ENCODE peak calls at places on chromosomes 3 and 15, in nine cellular contexts. One of them, this sample, is unnamed.

GRCh38 chr3:55750525-55750924 is 263.4 kb upstream of the WNT5A start:
- DNase-seq in endodermal cell: no peak
- DNase-seq in neural crest cell: no peak
- DNase-seq in brain microvascular endothelial cell: peak
- DNase-seq in CD14-positive monocyte: no peak
- DNase-seq in tibial artery: no peak
- DNase-seq in progenitor cell of endocrine pancreas: no peak
- DNase-seq in CD4-positive, alpha-beta T cell: no peak
- DNase-seq in BE2C: no peak
- DNase-seq in this sample: no peak

GRCh38 chr3:58563386-58564035 is 13.7 kb downstream of the FAM107A start:
- DNase-seq in endodermal cell: peak
- DNase-seq in neural crest cell: no peak
- DNase-seq in brain microvascular endothelial cell: no peak
- DNase-seq in CD14-positive monocyte: no peak
- DNase-seq in tibial artery: peak
- DNase-seq in progenitor cell of endocrine pancreas: no peak
- DNase-seq in CD4-positive, alpha-beta T cell: no peak
- DNase-seq in BE2C: no peak
- DNase-seq in this sample: no peak

GRCh38 chr3:177676148-177676547 is 478.9 kb upstream of the TBL1XR1 start:
- DNase-seq in endodermal cell: no peak
- DNase-seq in neural crest cell: no peak
- DNase-seq in brain microvascular endothelial cell: no peak
- DNase-seq in CD14-positive monocyte: no peak
- DNase-seq in tibial artery: no peak
- DNase-seq in progenitor cell of endocrine pancreas: no peak
- DNase-seq in CD4-positive, alpha-beta T cell: no peak
- DNase-seq in BE2C: no peak
- DNase-seq in this sample: no peak

GRCh38 chr3:71450162-71450561 is 133.4 kb downstream of the FOXP1 start:
- DNase-seq in endodermal cell: no peak
- DNase-seq in neural crest cell: no peak
- DNase-seq in brain microvascular endothelial cell: no peak
- DNase-seq in CD14-positive monocyte: no peak
- DNase-seq in tibial artery: no peak
- DNase-seq in progenitor cell of endocrine pancreas: no peak
- DNase-seq in CD4-positive, alpha-beta T cell: no peak
- DNase-seq in BE2C: no peak
- DNase-seq in this sample: no peak

GRCh38 chr3:129560931-129561594 is 18.1 kb downstream of the H1-8 start:
- DNase-seq in endodermal cell: no peak
- DNase-seq in neural crest cell: no peak
- DNase-seq in brain microvascular endothelial cell: peak
- DNase-seq in CD14-positive monocyte: no peak
- DNase-seq in tibial artery: peak
- DNase-seq in progenitor cell of endocrine pancreas: no peak
- DNase-seq in CD4-positive, alpha-beta T cell: no peak
- DNase-seq in BE2C: peak
- DNase-seq in this sample: peak

GRCh38 chr3:35680866-35681650 is 41.7 kb downstream of the ARPP21 start:
- DNase-seq in endodermal cell: no peak
- DNase-seq in neural crest cell: no peak
- DNase-seq in brain microvascular endothelial cell: no peak
- DNase-seq in CD14-positive monocyte: no peak
- DNase-seq in tibial artery: no peak
- DNase-seq in progenitor cell of endocrine pancreas: no peak
- DNase-seq in CD4-positive, alpha-beta T cell: no peak
- DNase-seq in BE2C: no peak
- DNase-seq in this sample: no peak

GRCh38 chr3:36894924-36895323 is 49.9 kb downstream of the TRANK1 start:
- DNase-seq in endodermal cell: no peak
- DNase-seq in neural crest cell: no peak
- DNase-seq in brain microvascular endothelial cell: no peak
- DNase-seq in CD14-positive monocyte: no peak
- DNase-seq in tibial artery: no peak
- DNase-seq in progenitor cell of endocrine pancreas: no peak
- DNase-seq in CD4-positive, alpha-beta T cell: no peak
- DNase-seq in BE2C: no peak
- DNase-seq in this sample: no peak

GRCh38 chr3:132135628-132136333 is 101.0 kb upstream of the CPNE4 start:
- DNase-seq in endodermal cell: peak
- DNase-seq in neural crest cell: no peak
- DNase-seq in brain microvascular endothelial cell: peak
- DNase-seq in CD14-positive monocyte: no peak
- DNase-seq in tibial artery: no peak
- DNase-seq in progenitor cell of endocrine pancreas: no peak
- DNase-seq in CD4-positive, alpha-beta T cell: no peak
- DNase-seq in BE2C: no peak
- DNase-seq in this sample: no peak

GRCh38 chr3:128215290-128215689 is 62.0 kb downstream of the EEFSEC start:
- DNase-seq in endodermal cell: no peak
- DNase-seq in neural crest cell: no peak
- DNase-seq in brain microvascular endothelial cell: no peak
- DNase-seq in CD14-positive monocyte: no peak
- DNase-seq in tibial artery: no peak
- DNase-seq in progenitor cell of endocrine pancreas: no peak
- DNase-seq in CD4-positive, alpha-beta T cell: no peak
- DNase-seq in BE2C: no peak
- DNase-seq in this sample: no peak

GRCh38 chr3:109806929-109807328 is 469.6 kb upstream of the DPPA4 start:
- DNase-seq in endodermal cell: no peak
- DNase-seq in neural crest cell: no peak
- DNase-seq in brain microvascular endothelial cell: peak
- DNase-seq in CD14-positive monocyte: no peak
- DNase-seq in tibial artery: no peak
- DNase-seq in progenitor cell of endocrine pancreas: no peak
- DNase-seq in CD4-positive, alpha-beta T cell: peak
- DNase-seq in BE2C: no peak
- DNase-seq in this sample: no peak

GRCh38 chr15:87620393-87620792 is 636.1 kb downstream of the NTRK3 start:
- DNase-seq in endodermal cell: no peak
- DNase-seq in neural crest cell: no peak
- DNase-seq in brain microvascular endothelial cell: no peak
- DNase-seq in CD14-positive monocyte: no peak
- DNase-seq in tibial artery: no peak
- DNase-seq in progenitor cell of endocrine pancreas: no peak
- DNase-seq in CD4-positive, alpha-beta T cell: no peak
- DNase-seq in BE2C: no peak
- DNase-seq in this sample: no peak

GRCh38 chr15:85742186-85742751 is 52.5 kb downstream of the KLHL25 start:
- DNase-seq in endodermal cell: peak
- DNase-seq in neural crest cell: no peak
- DNase-seq in brain microvascular endothelial cell: no peak
- DNase-seq in CD14-positive monocyte: no peak
- DNase-seq in tibial artery: no peak
- DNase-seq in progenitor cell of endocrine pancreas: no peak
- DNase-seq in CD4-positive, alpha-beta T cell: no peak
- DNase-seq in BE2C: no peak
- DNase-seq in this sample: peak

GRCh38 chr15:100220058-100220728 is 121.6 kb downstream of the ADAMTS17 start:
- DNase-seq in endodermal cell: no peak
- DNase-seq in neural crest cell: no peak
- DNase-seq in brain microvascular endothelial cell: no peak
- DNase-seq in CD14-positive monocyte: no peak
- DNase-seq in tibial artery: peak
- DNase-seq in progenitor cell of endocrine pancreas: no peak
- DNase-seq in CD4-positive, alpha-beta T cell: no peak
- DNase-seq in BE2C: no peak
- DNase-seq in this sample: no peak

GRCh38 chr15:38275951-38276350 is 23.3 kb downstream of the SPRED1 start:
- DNase-seq in endodermal cell: no peak
- DNase-seq in neural crest cell: no peak
- DNase-seq in brain microvascular endothelial cell: peak
- DNase-seq in CD14-positive monocyte: no peak
- DNase-seq in tibial artery: no peak
- DNase-seq in progenitor cell of endocrine pancreas: no peak
- DNase-seq in CD4-positive, alpha-beta T cell: no peak
- DNase-seq in BE2C: no peak
- DNase-seq in this sample: no peak

GRCh38 chr3:66499881-66500574 is 794 bp downstream of the LRIG1 start:
- DNase-seq in endodermal cell: peak
- DNase-seq in neural crest cell: peak
- DNase-seq in brain microvascular endothelial cell: no peak
- DNase-seq in CD14-positive monocyte: no peak
- DNase-seq in tibial artery: peak
- DNase-seq in progenitor cell of endocrine pancreas: peak
- DNase-seq in CD4-positive, alpha-beta T cell: no peak
- DNase-seq in BE2C: peak
- DNase-seq in this sample: peak

GRCh38 chr3:66500575-66501482 is at the start of gene LRIG1:
- DNase-seq in endodermal cell: peak
- DNase-seq in neural crest cell: peak
- DNase-seq in brain microvascular endothelial cell: peak
- DNase-seq in CD14-positive monocyte: peak
- DNase-seq in tibial artery: peak
- DNase-seq in progenitor cell of endocrine pancreas: peak
- DNase-seq in CD4-positive, alpha-beta T cell: peak
- DNase-seq in BE2C: peak
- DNase-seq in this sample: peak

GRCh38 chr3:66502981-66503380 is 2.2 kb upstream of the LRIG1 start:
- DNase-seq in endodermal cell: no peak
- DNase-seq in neural crest cell: no peak
- DNase-seq in brain microvascular endothelial cell: no peak
- DNase-seq in CD14-positive monocyte: no peak
- DNase-seq in tibial artery: no peak
- DNase-seq in progenitor cell of endocrine pancreas: no peak
- DNase-seq in CD4-positive, alpha-beta T cell: no peak
- DNase-seq in BE2C: no peak
- DNase-seq in this sample: no peak

GRCh38 chr3:66502267-66502874 is 1.5 kb upstream of the LRIG1 start:
- DNase-seq in endodermal cell: no peak
- DNase-seq in neural crest cell: no peak
- DNase-seq in brain microvascular endothelial cell: no peak
- DNase-seq in CD14-positive monocyte: no peak
- DNase-seq in tibial artery: no peak
- DNase-seq in progenitor cell of endocrine pancreas: no peak
- DNase-seq in CD4-positive, alpha-beta T cell: no peak
- DNase-seq in BE2C: no peak
- DNase-seq in this sample: no peak

GRCh38 chr3:66501483-66502266 is 853 bp upstream of the LRIG1 start:
- DNase-seq in endodermal cell: no peak
- DNase-seq in neural crest cell: no peak
- DNase-seq in brain microvascular endothelial cell: no peak
- DNase-seq in CD14-positive monocyte: no peak
- DNase-seq in tibial artery: no peak
- DNase-seq in progenitor cell of endocrine pancreas: no peak
- DNase-seq in CD4-positive, alpha-beta T cell: no peak
- DNase-seq in BE2C: no peak
- DNase-seq in this sample: no peak
- TF ChIP-seq CTCF in endodermal cell: no peak
- TF ChIP-seq CTCF in neural crest cell: no peak
- TF ChIP-seq CTCF in brain microvascular endothelial cell: peak
- TF ChIP-seq CTCF in CD14-positive monocyte: no peak
- TF ChIP-seq CTCF in tibial artery: no peak
- TF ChIP-seq CTCF in progenitor cell of endocrine pancreas: no peak
- TF ChIP-seq CTCF in CD4-positive, alpha-beta T cell: no peak
- TF ChIP-seq CTCF in BE2C: peak
- TF ChIP-seq CTCF in this sample: no peak

DNA sequence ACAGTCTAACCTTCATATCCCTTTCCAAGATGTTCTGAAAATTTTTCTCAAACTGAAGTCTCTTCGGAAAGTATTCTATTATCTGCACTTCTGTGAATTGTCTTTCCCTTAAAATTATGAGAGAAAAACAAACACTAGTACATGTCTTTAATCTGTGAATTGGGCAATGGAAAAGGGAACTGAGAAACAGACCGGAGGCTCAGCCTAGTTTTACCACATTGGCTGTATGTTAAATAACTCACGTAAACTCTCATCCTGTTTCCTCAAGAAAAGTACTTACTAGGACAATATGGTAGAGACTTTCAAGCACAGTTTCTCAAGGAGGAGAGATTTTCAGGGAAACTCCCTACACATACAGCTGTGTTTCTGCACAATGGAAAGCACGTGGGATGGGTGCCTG is 982.2 kb upstream of the SEMA6D start:
- DNase-seq in endodermal cell: no peak
- DNase-seq in neural crest cell: no peak
- DNase-seq in brain microvascular endothelial cell: no peak
- DNase-seq in CD14-positive monocyte: no peak
- DNase-seq in tibial artery: no peak
- DNase-seq in progenitor cell of endocrine pancreas: no peak
- DNase-seq in CD4-positive, alpha-beta T cell: no peak
- DNase-seq in BE2C: no peak
- DNase-seq in this sample: no peak
- TF ChIP-seq CTCF in endodermal cell: no peak
- TF ChIP-seq CTCF in neural crest cell: no peak
- TF ChIP-seq CTCF in brain microvascular endothelial cell: no peak
- TF ChIP-seq CTCF in CD14-positive monocyte: no peak
- TF ChIP-seq CTCF in tibial artery: no peak
- TF ChIP-seq CTCF in progenitor cell of endocrine pancreas: no peak
- TF ChIP-seq CTCF in CD4-positive, alpha-beta T cell: no peak
- TF ChIP-seq CTCF in BE2C: no peak
- TF ChIP-seq CTCF in this sample: no peak

DNA sequence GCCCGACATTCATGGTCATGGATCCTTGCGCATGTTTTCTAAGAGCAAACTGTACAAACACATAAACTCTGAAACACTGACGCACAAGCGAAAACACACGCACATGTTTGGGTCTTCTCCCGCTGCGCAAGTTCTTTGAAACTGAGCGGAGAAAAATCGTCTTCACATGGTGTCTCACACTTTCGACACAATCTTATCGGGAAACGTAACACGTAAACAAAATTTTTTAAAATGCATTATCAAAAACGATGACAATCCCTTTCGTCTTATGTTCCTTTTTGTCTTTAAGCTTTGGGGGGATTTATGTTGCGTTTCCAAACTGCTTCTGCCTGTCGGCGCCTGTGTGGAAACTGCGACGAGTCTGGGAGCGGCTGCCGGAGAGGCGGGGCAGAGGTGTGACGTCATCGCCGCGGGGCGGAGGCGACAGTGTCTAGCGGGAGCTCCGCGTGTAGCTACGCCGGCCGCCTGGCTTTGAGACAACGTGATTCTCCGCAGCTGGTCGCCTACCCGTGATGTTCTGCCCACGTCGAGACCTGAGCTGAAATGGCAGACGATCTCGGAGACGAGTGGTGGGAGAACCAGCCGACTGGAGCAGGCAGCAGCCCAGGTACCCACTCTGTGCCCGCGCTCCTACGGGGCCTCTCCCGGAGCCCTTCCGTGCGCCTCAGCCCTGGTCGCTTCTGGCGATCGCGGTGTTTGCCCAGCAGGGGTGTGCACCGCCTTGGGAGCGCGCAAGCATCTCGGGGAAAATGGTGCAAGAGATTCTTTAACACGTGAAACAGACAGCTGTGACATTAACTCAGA is at the start of gene CMSS1:
- DNase-seq in endodermal cell: peak
- DNase-seq in neural crest cell: peak
- DNase-seq in brain microvascular endothelial cell: peak
- DNase-seq in CD14-positive monocyte: peak
- DNase-seq in tibial artery: peak
- DNase-seq in progenitor cell of endocrine pancreas: peak
- DNase-seq in CD4-positive, alpha-beta T cell: peak
- DNase-seq in BE2C: peak
- DNase-seq in this sample: peak
- TF ChIP-seq CTCF in endodermal cell: peak
- TF ChIP-seq CTCF in neural crest cell: peak
- TF ChIP-seq CTCF in brain microvascular endothelial cell: peak
- TF ChIP-seq CTCF in CD14-positive monocyte: peak
- TF ChIP-seq CTCF in tibial artery: peak
- TF ChIP-seq CTCF in progenitor cell of endocrine pancreas: peak
- TF ChIP-seq CTCF in CD4-positive, alpha-beta T cell: no peak
- TF ChIP-seq CTCF in BE2C: peak
- TF ChIP-seq CTCF in this sample: no peak

GRCh38 chr3:112321867-112322652 is 10.9 kb upstream of the CD200 start:
- DNase-seq in endodermal cell: peak
- DNase-seq in neural crest cell: no peak
- DNase-seq in brain microvascular endothelial cell: no peak
- DNase-seq in CD14-positive monocyte: no peak
- DNase-seq in tibial artery: no peak
- DNase-seq in progenitor cell of endocrine pancreas: peak
- DNase-seq in CD4-positive, alpha-beta T cell: no peak
- DNase-seq in BE2C: peak
- DNase-seq in this sample: no peak
- TF ChIP-seq CTCF in endodermal cell: no peak
- TF ChIP-seq CTCF in neural crest cell: no peak
- TF ChIP-seq CTCF in brain microvascular endothelial cell: no peak
- TF ChIP-seq CTCF in CD14-positive monocyte: no peak
- TF ChIP-seq CTCF in tibial artery: no peak
- TF ChIP-seq CTCF in progenitor cell of endocrine pancreas: no peak
- TF ChIP-seq CTCF in CD4-positive, alpha-beta T cell: no peak
- TF ChIP-seq CTCF in BE2C: no peak
- TF ChIP-seq CTCF in this sample: no peak

This sample was measured in glutamatergic neuron.